ENCODE peak calls at places on chromosomes 13 and 19, in four cellular contexts. X, L, Y and E are unnamed samples.
A peak's percentile ranks its signal among the peaks of the same experiment; 100 is the strongest.

GRCh38 chr13:111790621-111791020 is 276.3 kb upstream of the SOX1 start:
- DNase-seq in X (no peak), L (no peak), Y (no peak), E (peak; percentile 59)

GRCh38 chr19:53942001-53942786 is 20.5 kb upstream of the CACNG8 start:
- DNase-seq in X (no peak), L (no peak), Y (no peak), E (no peak)

GRCh38 chr13:96091164-96091931 is 1.4 kb downstream of the HS6ST3 start:
- DNase-seq in X (no peak), L (peak; percentile 68), Y (no peak), E (no peak)

GRCh38 chr19:40414536-40415535 is 1.7 kb upstream of the PRX start:
- DNase-seq in X (no peak), L (no peak), Y (no peak), E (no peak)

GRCh38 chr13:75931116-75931515 is 295.0 kb downstream of the LMO7 start:
- DNase-seq in X (no peak), L (no peak), Y (no peak), E (no peak)

GRCh38 chr13:79853258-79853657 is 372.3 kb downstream of the NDFIP2 start:
- DNase-seq in X (no peak), L (no peak), Y (no peak), E (no peak)

GRCh38 chr19:47274891-47275865 is 493 bp downstream of the INAFM1 start:
- DNase-seq in X (no peak), L (no peak), Y (peak; percentile 89), E (no peak)

GRCh38 chr13:95154441-95154886 is 146.8 kb downstream of the ABCC4 start:
- DNase-seq in X (peak; percentile 39), L (no peak), Y (no peak), E (no peak)

GRCh38 chr19:7294571-7295212 is 478 bp upstream of the INSR start:
- DNase-seq in X (peak; percentile 42), L (peak; percentile 73), Y (peak; percentile 90), E (peak; percentile 87)